ENCODE peak calls at places on chromosome 10, in ten cellular contexts. One of them, this sample, is unnamed.

GRCh38 chr10:118590334-118590733 is 5.1 kb downstream of the PRLHR start:
- DNase-seq in HuH-7.5: no peak
- DNase-seq in bronchial epithelial cell: peak
- DNase-seq in stimulated activated CD4-positive, alpha-beta T cell treated with anti-CD3 and anti-CD28 coated beads, Interleukin-4, amount 100 ng/mL, for 4 hours: no peak
- DNase-seq in HFFc6: peak
- DNase-seq in astrocyte of the hippocampus: peak
- DNase-seq in HEK293T: no peak
- DNase-seq in NCI-H1105: peak
- DNase-seq in EH: peak
- DNase-seq in CD4-positive, alpha-beta memory T cell: no peak
- DNase-seq in this sample: peak

GRCh38 chr10:86329896-86330680 is 36.5 kb downstream of the GRID1 start:
- DNase-seq in HuH-7.5: no peak
- DNase-seq in bronchial epithelial cell: no peak
- DNase-seq in stimulated activated CD4-positive, alpha-beta T cell treated with anti-CD3 and anti-CD28 coated beads, Interleukin-4, amount 100 ng/mL, for 4 hours: no peak
- DNase-seq in HFFc6: no peak
- DNase-seq in astrocyte of the hippocampus: no peak
- DNase-seq in HEK293T: no peak
- DNase-seq in NCI-H1105: no peak
- DNase-seq in EH: no peak
- DNase-seq in CD4-positive, alpha-beta memory T cell: no peak
- DNase-seq in this sample: no peak

GRCh38 chr10:80133221-80133620 is 691 bp downstream of the PLAC9 start:
- DNase-seq in HuH-7.5: no peak
- DNase-seq in bronchial epithelial cell: no peak
- DNase-seq in stimulated activated CD4-positive, alpha-beta T cell treated with anti-CD3 and anti-CD28 coated beads, Interleukin-4, amount 100 ng/mL, for 4 hours: no peak
- DNase-seq in HFFc6: no peak
- DNase-seq in astrocyte of the hippocampus: no peak
- DNase-seq in HEK293T: no peak
- DNase-seq in NCI-H1105: no peak
- DNase-seq in EH: peak
- DNase-seq in CD4-positive, alpha-beta memory T cell: no peak
- DNase-seq in this sample: no peak

GRCh38 chr10:22736134-22736533 is 21.8 kb upstream of the PIP4K2A start:
- DNase-seq in HuH-7.5: no peak
- DNase-seq in bronchial epithelial cell: peak
- DNase-seq in stimulated activated CD4-positive, alpha-beta T cell treated with anti-CD3 and anti-CD28 coated beads, Interleukin-4, amount 100 ng/mL, for 4 hours: no peak
- DNase-seq in HFFc6: peak
- DNase-seq in astrocyte of the hippocampus: no peak
- DNase-seq in HEK293T: no peak
- DNase-seq in NCI-H1105: no peak
- DNase-seq in EH: peak
- DNase-seq in CD4-positive, alpha-beta memory T cell: no peak
- DNase-seq in this sample: no peak

GRCh38 chr10:12708921-12709320 is 292.6 kb downstream of the CCDC3 start:
- DNase-seq in HuH-7.5: no peak
- DNase-seq in bronchial epithelial cell: peak
- DNase-seq in stimulated activated CD4-positive, alpha-beta T cell treated with anti-CD3 and anti-CD28 coated beads, Interleukin-4, amount 100 ng/mL, for 4 hours: no peak
- DNase-seq in HFFc6: peak
- DNase-seq in astrocyte of the hippocampus: peak
- DNase-seq in HEK293T: no peak
- DNase-seq in NCI-H1105: no peak
- DNase-seq in EH: peak
- DNase-seq in CD4-positive, alpha-beta memory T cell: no peak
- DNase-seq in this sample: peak

GRCh38 chr10:129872001-129872400 is 92.1 kb downstream of the EBF3 start:
- DNase-seq in HuH-7.5: no peak
- DNase-seq in bronchial epithelial cell: no peak
- DNase-seq in stimulated activated CD4-positive, alpha-beta T cell treated with anti-CD3 and anti-CD28 coated beads, Interleukin-4, amount 100 ng/mL, for 4 hours: no peak
- DNase-seq in HFFc6: no peak
- DNase-seq in astrocyte of the hippocampus: no peak
- DNase-seq in HEK293T: no peak
- DNase-seq in NCI-H1105: no peak
- DNase-seq in EH: no peak
- DNase-seq in CD4-positive, alpha-beta memory T cell: no peak
- DNase-seq in this sample: no peak

GRCh38 chr10:13206546-13207443 is 27.4 kb downstream of the UCMA start:
- DNase-seq in HuH-7.5: no peak
- DNase-seq in bronchial epithelial cell: peak
- DNase-seq in stimulated activated CD4-positive, alpha-beta T cell treated with anti-CD3 and anti-CD28 coated beads, Interleukin-4, amount 100 ng/mL, for 4 hours: no peak
- DNase-seq in HFFc6: peak
- DNase-seq in astrocyte of the hippocampus: peak
- DNase-seq in HEK293T: no peak
- DNase-seq in NCI-H1105: no peak
- DNase-seq in EH: peak
- DNase-seq in CD4-positive, alpha-beta memory T cell: peak
- DNase-seq in this sample: peak

GRCh38 chr10:103676851-103677417 is 178.4 kb downstream of the SH3PXD2A start:
- DNase-seq in HuH-7.5: no peak
- DNase-seq in bronchial epithelial cell: peak
- DNase-seq in stimulated activated CD4-positive, alpha-beta T cell treated with anti-CD3 and anti-CD28 coated beads, Interleukin-4, amount 100 ng/mL, for 4 hours: no peak
- DNase-seq in HFFc6: peak
- DNase-seq in astrocyte of the hippocampus: peak
- DNase-seq in HEK293T: no peak
- DNase-seq in NCI-H1105: no peak
- DNase-seq in EH: peak
- DNase-seq in CD4-positive, alpha-beta memory T cell: no peak
- DNase-seq in this sample: no peak

GRCh38 chr10:129916506-129916995 is 47.5 kb downstream of the EBF3 start:
- DNase-seq in HuH-7.5: no peak
- DNase-seq in bronchial epithelial cell: no peak
- DNase-seq in stimulated activated CD4-positive, alpha-beta T cell treated with anti-CD3 and anti-CD28 coated beads, Interleukin-4, amount 100 ng/mL, for 4 hours: no peak
- DNase-seq in HFFc6: no peak
- DNase-seq in astrocyte of the hippocampus: no peak
- DNase-seq in HEK293T: no peak
- DNase-seq in NCI-H1105: no peak
- DNase-seq in EH: no peak
- DNase-seq in CD4-positive, alpha-beta memory T cell: no peak
- DNase-seq in this sample: no peak

GRCh38 chr10:125027889-125028288 is 86.0 kb downstream of the ZRANB1 start:
- DNase-seq in HuH-7.5: no peak
- DNase-seq in bronchial epithelial cell: no peak
- DNase-seq in stimulated activated CD4-positive, alpha-beta T cell treated with anti-CD3 and anti-CD28 coated beads, Interleukin-4, amount 100 ng/mL, for 4 hours: no peak
- DNase-seq in HFFc6: no peak
- DNase-seq in astrocyte of the hippocampus: peak
- DNase-seq in HEK293T: no peak
- DNase-seq in NCI-H1105: no peak
- DNase-seq in EH: no peak
- DNase-seq in CD4-positive, alpha-beta memory T cell: no peak
- DNase-seq in this sample: no peak

GRCh38 chr10:17504547-17505245 is 50.3 kb upstream of the ST8SIA6 start:
- DNase-seq in HuH-7.5: no peak
- DNase-seq in bronchial epithelial cell: no peak
- DNase-seq in stimulated activated CD4-positive, alpha-beta T cell treated with anti-CD3 and anti-CD28 coated beads, Interleukin-4, amount 100 ng/mL, for 4 hours: no peak
- DNase-seq in HFFc6: peak
- DNase-seq in astrocyte of the hippocampus: peak
- DNase-seq in HEK293T: no peak
- DNase-seq in NCI-H1105: no peak
- DNase-seq in EH: peak
- DNase-seq in CD4-positive, alpha-beta memory T cell: no peak
- DNase-seq in this sample: no peak

GRCh38 chr10:33208166-33208565 is 126.3 kb downstream of the NRP1 start:
- DNase-seq in HuH-7.5: no peak
- DNase-seq in bronchial epithelial cell: no peak
- DNase-seq in stimulated activated CD4-positive, alpha-beta T cell treated with anti-CD3 and anti-CD28 coated beads, Interleukin-4, amount 100 ng/mL, for 4 hours: no peak
- DNase-seq in HFFc6: no peak
- DNase-seq in astrocyte of the hippocampus: no peak
- DNase-seq in HEK293T: no peak
- DNase-seq in NCI-H1105: no peak
- DNase-seq in EH: no peak
- DNase-seq in CD4-positive, alpha-beta memory T cell: no peak
- DNase-seq in this sample: no peak

GRCh38 chr10:121070257-121070656 is 219.1 kb downstream of the WDR11 start:
- DNase-seq in HuH-7.5: peak
- DNase-seq in bronchial epithelial cell: peak
- DNase-seq in stimulated activated CD4-positive, alpha-beta T cell treated with anti-CD3 and anti-CD28 coated beads, Interleukin-4, amount 100 ng/mL, for 4 hours: no peak
- DNase-seq in HFFc6: no peak
- DNase-seq in astrocyte of the hippocampus: no peak
- DNase-seq in HEK293T: peak
- DNase-seq in NCI-H1105: no peak
- DNase-seq in EH: no peak
- DNase-seq in CD4-positive, alpha-beta memory T cell: no peak
- DNase-seq in this sample: peak

GRCh38 chr10:62577666-62578291 is 203.6 kb downstream of the ZNF365 start:
- DNase-seq in HuH-7.5: no peak
- DNase-seq in bronchial epithelial cell: no peak
- DNase-seq in stimulated activated CD4-positive, alpha-beta T cell treated with anti-CD3 and anti-CD28 coated beads, Interleukin-4, amount 100 ng/mL, for 4 hours: no peak
- DNase-seq in HFFc6: peak
- DNase-seq in astrocyte of the hippocampus: peak
- DNase-seq in HEK293T: no peak
- DNase-seq in NCI-H1105: no peak
- DNase-seq in EH: peak
- DNase-seq in CD4-positive, alpha-beta memory T cell: no peak
- DNase-seq in this sample: no peak

GRCh38 chr10:119713744-119714483 is 11.9 kb upstream of the INPP5F start:
- DNase-seq in HuH-7.5: no peak
- DNase-seq in bronchial epithelial cell: no peak
- DNase-seq in stimulated activated CD4-positive, alpha-beta T cell treated with anti-CD3 and anti-CD28 coated beads, Interleukin-4, amount 100 ng/mL, for 4 hours: no peak
- DNase-seq in HFFc6: peak
- DNase-seq in astrocyte of the hippocampus: no peak
- DNase-seq in HEK293T: no peak
- DNase-seq in NCI-H1105: no peak
- DNase-seq in EH: peak
- DNase-seq in CD4-positive, alpha-beta memory T cell: no peak
- DNase-seq in this sample: no peak

GRCh38 chr10:59831658-59832503 is 74.5 kb downstream of the CCDC6 start:
- DNase-seq in HuH-7.5: no peak
- DNase-seq in bronchial epithelial cell: peak
- DNase-seq in stimulated activated CD4-positive, alpha-beta T cell treated with anti-CD3 and anti-CD28 coated beads, Interleukin-4, amount 100 ng/mL, for 4 hours: no peak
- DNase-seq in HFFc6: no peak
- DNase-seq in astrocyte of the hippocampus: no peak
- DNase-seq in HEK293T: no peak
- DNase-seq in NCI-H1105: no peak
- DNase-seq in EH: no peak
- DNase-seq in CD4-positive, alpha-beta memory T cell: no peak
- DNase-seq in this sample: no peak

This sample was measured in A549.